ENCODE peak calls at places on chromosome 16, in five cellular contexts. V, S, B, H and K are unnamed samples.

GRCh38 chr16:72847187-72848044 is 200.5 kb downstream of the ZFHX3 start:
- DNase-seq in V (no peak), S (no peak), B (peak; percentile 73), H (peak; percentile 66), K (peak; percentile 56)

GRCh38 chr16:391885-392335 is 5.1 kb upstream of the NME4 start:
- DNase-seq in V (peak; percentile 58), S (peak; percentile 62), B (peak; percentile 86), H (peak; percentile 75), K (peak; percentile 58)

GRCh38 chr16:50631249-50631984 is 49.7 kb downstream of the SNX20 start:
- DNase-seq in V (no peak), S (no peak), B (no peak), H (no peak), K (no peak)

GRCh38 chr16:50455288-50455845 is 86.6 kb upstream of the BRD7 start:
- DNase-seq in V (no peak), S (no peak), B (no peak), H (no peak), K (no peak)

GRCh38 chr16:75326333-75326732 is 74.9 kb upstream of the BCAR1 start:
- DNase-seq in V (no peak), S (no peak), B (no peak), H (no peak), K (no peak)

GRCh38 chr16:89357460-89357859 is 132.9 kb downstream of the ANKRD11 start:
- DNase-seq in V (no peak), S (no peak), B (peak; percentile 55), H (peak; percentile 64), K (no peak)

GRCh38 chr16:70381604-70382342 is 35.1 kb downstream of the DDX19A start:
- DNase-seq in V (no peak), S (no peak), B (no peak), H (no peak), K (no peak)

GRCh38 chr16:88882358-88883030 is 16.0 kb upstream of the PABPN1L start:
- DNase-seq in V (no peak), S (no peak), B (no peak), H (no peak), K (no peak)

GRCh38 chr16:51382215-51382614 is 231.1 kb upstream of the SALL1 start:
- DNase-seq in V (no peak), S (no peak), B (no peak), H (no peak), K (no peak)

DNA sequence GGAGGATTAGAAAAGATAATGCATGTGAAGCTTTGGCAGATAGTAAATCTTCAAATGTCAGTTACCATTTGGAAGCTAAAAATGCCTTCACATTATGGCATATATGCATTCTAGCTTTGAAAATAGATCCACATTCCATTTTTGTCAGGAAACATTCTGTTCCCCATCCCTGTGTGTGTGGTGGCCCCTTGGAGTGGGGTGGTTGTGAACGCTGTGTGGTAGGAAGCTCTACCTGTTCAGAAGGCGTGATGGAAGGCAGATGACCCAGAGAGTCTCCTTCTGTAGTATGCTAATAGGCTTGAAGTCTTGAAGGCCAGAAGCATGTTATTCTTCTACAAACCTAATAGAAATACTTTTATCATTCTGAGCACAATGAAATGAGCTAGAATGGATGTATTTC is 242.1 kb downstream of the HAPSTR1 start:
- DNase-seq in V (no peak), S (no peak), B (no peak), H (no peak), K (no peak)
- H3K27ac ChIP-seq in V (no peak overlapping the region), S (no peak overlapping the region), B (no peak overlapping the region), H (no peak overlapping the region), K (no peak overlapping the region)

DNA sequence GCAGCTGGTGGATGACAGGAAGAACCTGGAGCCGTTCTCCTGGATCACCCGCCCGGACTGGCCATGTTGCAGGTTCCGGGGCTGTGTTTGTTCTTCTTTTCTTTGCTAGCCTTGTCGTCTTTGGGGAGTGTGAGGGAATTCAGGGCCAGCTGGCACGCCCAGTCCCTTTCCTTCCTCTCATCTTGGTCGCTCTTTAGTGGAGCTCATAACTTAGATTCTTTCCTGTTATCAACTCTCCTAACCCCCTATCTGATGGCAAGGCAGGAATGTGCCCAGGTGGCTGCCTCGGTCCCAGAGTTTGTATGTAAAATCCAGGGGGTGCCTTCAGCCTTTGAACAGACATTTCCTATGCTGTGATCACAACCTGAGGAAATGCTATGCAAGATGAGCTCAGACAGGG is 28.8 kb upstream of the IRF8 start:
- DNase-seq in V (no peak), S (no peak), B (peak; percentile 61), H (no peak), K (no peak)
- H3K4me3 ChIP-seq in V (no peak overlapping the region), S (no peak overlapping the region), B (no peak overlapping the region), H (no peak overlapping the region), K (no peak overlapping the region)

GRCh38 chr16:30555848-30556473 is 2.2 kb downstream of the ZNF764 start:
- DNase-seq in V (no peak), S (no peak), B (no peak), H (no peak), K (no peak)
- H3K4me1 ChIP-seq in V (no peaks in the 10 kb centered on the region), S (peaks cover 23% of the 10 kb centered on the region), B (peaks cover 19% of the 10 kb centered on the region), H (no peaks in the 10 kb centered on the region), K (peaks cover 10% of the 10 kb centered on the region)

GRCh38 chr16:80233097-80233835 is 307.5 kb upstream of the DYNLRB2 start:
- DNase-seq in V (no peak), S (no peak), B (no peak), H (no peak), K (no peak)

GRCh38 chr16:80231888-80232287 is 308.9 kb upstream of the DYNLRB2 start:
- DNase-seq in V (no peak), S (no peak), B (no peak), H (no peak), K (peak; percentile 84)

GRCh38 chr16:80226499-80226898 is 314.3 kb upstream of the DYNLRB2 start:
- DNase-seq in V (no peak), S (no peak), B (no peak), H (no peak), K (no peak)

GRCh38 chr16:80230328-80231117 is 310.3 kb upstream of the DYNLRB2 start:
- DNase-seq in V (no peak), S (no peak), B (no peak), H (no peak), K (no peak)

GRCh38 chr16:80231118-80231515 is 309.7 kb upstream of the DYNLRB2 start:
- DNase-seq in V (no peak), S (no peak), B (no peak), H (no peak), K (peak; percentile 25)
- H3K27ac ChIP-seq in V (no peak overlapping the region), S (no peak overlapping the region), B (no peak overlapping the region), H (no peak overlapping the region), K (peak overlapping the region; percentile 56)

DNA sequence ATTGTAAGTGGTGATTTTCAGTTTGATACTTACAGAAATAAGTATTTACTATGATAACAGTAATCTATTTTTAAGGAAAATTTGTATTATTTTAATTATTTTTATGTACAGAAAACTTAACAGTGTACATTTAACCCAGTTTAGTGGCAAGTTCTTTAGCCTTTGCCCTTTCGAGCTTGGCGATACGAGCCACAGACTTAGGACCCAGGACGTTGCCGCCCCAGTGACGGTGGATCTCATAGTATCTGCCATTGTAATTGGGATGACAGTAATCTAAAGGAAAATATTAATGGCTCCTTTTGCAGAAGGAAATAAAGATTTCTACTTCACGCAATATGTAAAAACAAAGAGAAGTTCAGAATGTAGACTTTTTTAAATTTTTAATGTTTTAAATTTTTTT is 5.2 kb upstream of the CDR2 start:
- DNase-seq in V (no peak), S (no peak), B (no peak), H (no peak), K (no peak)
- H3K4me3 ChIP-seq in V (no peak overlapping the region), S (no peak overlapping the region), B (no peak overlapping the region), H (no peak overlapping the region), K (no peak overlapping the region)

GRCh38 chr16:85582177-85582888 is 30.8 kb upstream of the GSE1 start:
- DNase-seq in V (no peak), S (no peak), B (no peak), H (no peak), K (no peak)
- H3K4me1 ChIP-seq in V (no peaks in the 10 kb centered on the region), S (peaks cover 49% of the 10 kb centered on the region), B (peaks cover 95% of the 10 kb centered on the region), H (peaks cover 92% of the 10 kb centered on the region), K (peaks cover 13% of the 10 kb centered on the region)